ENCODE peak calls at places on chromosomes 12 and 14, in nine cellular contexts. One of them, this sample, is unnamed.

GRCh38 chr12:46217686-46218508 is 50.9 kb downstream of the SLC38A1 start:
- DNase-seq in NCI-H1092: no peak
- DNase-seq in stimulated activated CD4-positive, alpha-beta T cell treated with anti-CD3 and anti-CD28 coated beads, Interleukin-4, amount 100 ng/mL, for 48 hours: no peak
- DNase-seq in BE2C: no peak
- DNase-seq in neural crest cell: no peak
- DNase-seq in sigmoid colon: no peak
- DNase-seq in central memory CD4-positive, alpha-beta T cell: peak
- DNase-seq in HTR-8/SVneo: no peak
- DNase-seq in NCI-H1105: no peak
- DNase-seq in this sample: no peak

GRCh38 chr14:29919845-29920244 is 7.8 kb downstream of the PRKD1 start:
- DNase-seq in NCI-H1092: no peak
- DNase-seq in stimulated activated CD4-positive, alpha-beta T cell treated with anti-CD3 and anti-CD28 coated beads, Interleukin-4, amount 100 ng/mL, for 48 hours: no peak
- DNase-seq in BE2C: no peak
- DNase-seq in neural crest cell: no peak
- DNase-seq in sigmoid colon: no peak
- DNase-seq in central memory CD4-positive, alpha-beta T cell: no peak
- DNase-seq in HTR-8/SVneo: no peak
- DNase-seq in NCI-H1105: no peak
- DNase-seq in this sample: no peak

GRCh38 chr14:70907996-70908917 is 998 bp downstream of the PCNX1 start:
- DNase-seq in NCI-H1092: peak
- DNase-seq in stimulated activated CD4-positive, alpha-beta T cell treated with anti-CD3 and anti-CD28 coated beads, Interleukin-4, amount 100 ng/mL, for 48 hours: peak
- DNase-seq in BE2C: peak
- DNase-seq in neural crest cell: peak
- DNase-seq in sigmoid colon: peak
- DNase-seq in central memory CD4-positive, alpha-beta T cell: peak
- DNase-seq in HTR-8/SVneo: peak
- DNase-seq in NCI-H1105: no peak
- DNase-seq in this sample: peak

GRCh38 chr12:103986823-103987222 is 21.2 kb downstream of the TDG start:
- DNase-seq in NCI-H1092: no peak
- DNase-seq in stimulated activated CD4-positive, alpha-beta T cell treated with anti-CD3 and anti-CD28 coated beads, Interleukin-4, amount 100 ng/mL, for 48 hours: no peak
- DNase-seq in BE2C: no peak
- DNase-seq in neural crest cell: no peak
- DNase-seq in sigmoid colon: no peak
- DNase-seq in central memory CD4-positive, alpha-beta T cell: no peak
- DNase-seq in HTR-8/SVneo: no peak
- DNase-seq in NCI-H1105: no peak
- DNase-seq in this sample: no peak

GRCh38 chr14:80003138-80003537 is 208.2 kb downstream of the DIO2 start:
- DNase-seq in NCI-H1092: no peak
- DNase-seq in stimulated activated CD4-positive, alpha-beta T cell treated with anti-CD3 and anti-CD28 coated beads, Interleukin-4, amount 100 ng/mL, for 48 hours: no peak
- DNase-seq in BE2C: no peak
- DNase-seq in neural crest cell: no peak
- DNase-seq in sigmoid colon: no peak
- DNase-seq in central memory CD4-positive, alpha-beta T cell: no peak
- DNase-seq in HTR-8/SVneo: no peak
- DNase-seq in NCI-H1105: no peak
- DNase-seq in this sample: no peak

GRCh38 chr14:34538871-34539406 is 562 bp downstream of the EAPP start:
- DNase-seq in NCI-H1092: no peak
- DNase-seq in stimulated activated CD4-positive, alpha-beta T cell treated with anti-CD3 and anti-CD28 coated beads, Interleukin-4, amount 100 ng/mL, for 48 hours: no peak
- DNase-seq in BE2C: no peak
- DNase-seq in neural crest cell: no peak
- DNase-seq in sigmoid colon: no peak
- DNase-seq in central memory CD4-positive, alpha-beta T cell: no peak
- DNase-seq in HTR-8/SVneo: no peak
- DNase-seq in NCI-H1105: no peak
- DNase-seq in this sample: no peak

GRCh38 chr14:64736271-64737131 is 32.3 kb downstream of the PLEKHG3 start:
- DNase-seq in NCI-H1092: peak
- DNase-seq in stimulated activated CD4-positive, alpha-beta T cell treated with anti-CD3 and anti-CD28 coated beads, Interleukin-4, amount 100 ng/mL, for 48 hours: no peak
- DNase-seq in BE2C: no peak
- DNase-seq in neural crest cell: no peak
- DNase-seq in sigmoid colon: no peak
- DNase-seq in central memory CD4-positive, alpha-beta T cell: no peak
- DNase-seq in HTR-8/SVneo: no peak
- DNase-seq in NCI-H1105: no peak
- DNase-seq in this sample: no peak

GRCh38 chr14:77346495-77346894 is 25.7 kb downstream of the GSTZ1 start:
- DNase-seq in NCI-H1092: no peak
- DNase-seq in stimulated activated CD4-positive, alpha-beta T cell treated with anti-CD3 and anti-CD28 coated beads, Interleukin-4, amount 100 ng/mL, for 48 hours: no peak
- DNase-seq in BE2C: no peak
- DNase-seq in neural crest cell: no peak
- DNase-seq in sigmoid colon: no peak
- DNase-seq in central memory CD4-positive, alpha-beta T cell: no peak
- DNase-seq in HTR-8/SVneo: no peak
- DNase-seq in NCI-H1105: no peak
- DNase-seq in this sample: no peak

GRCh38 chr12:110270125-110270962 is 10.7 kb upstream of the ATP2A2 start:
- DNase-seq in NCI-H1092: peak
- DNase-seq in stimulated activated CD4-positive, alpha-beta T cell treated with anti-CD3 and anti-CD28 coated beads, Interleukin-4, amount 100 ng/mL, for 48 hours: no peak
- DNase-seq in BE2C: peak
- DNase-seq in neural crest cell: no peak
- DNase-seq in sigmoid colon: peak
- DNase-seq in central memory CD4-positive, alpha-beta T cell: no peak
- DNase-seq in HTR-8/SVneo: peak
- DNase-seq in NCI-H1105: peak
- DNase-seq in this sample: no peak

This sample was measured in glutamatergic neuron.